ENCODE peak calls at places on chromosome 17, in four cellular contexts. U, I, K and S are unnamed samples.

GRCh38 chr17:81616877-81617276 is 20.0 kb downstream of the NPLOC4 start:
- DNase-seq in K (no peak), I (no peak), U (no peak), S (no peak)

GRCh38 chr17:31724619-31725018 is 134.4 kb downstream of the COPRS start:
- DNase-seq in K (no peak), U (no peak), I (no peak), S (no peak)

GRCh38 chr17:17750881-17751280 is 69.6 kb downstream of the RAI1 start:
- DNase-seq in I (no peak), K (no peak), U (no peak), S (peak; percentile 47)

GRCh38 chr17:49756805-49757496 is 7.0 kb downstream of the FAM117A start:
- DNase-seq in K (no peak), U (no peak), I (no peak), S (no peak)

GRCh38 chr17:43690624-43691316 is 29.0 kb upstream of the MEOX1 start:
- DNase-seq in U (no peak), K (no peak), I (no peak), S (no peak)

GRCh38 chr17:15456972-15457722 is 10.3 kb downstream of the CDRT4 start:
- DNase-seq in I (peak; percentile 23), K (no peak), U (no peak), S (no peak)

GRCh38 chr17:50049636-50050035 is 6.3 kb upstream of the ITGA3 start:
- DNase-seq in K (no peak), I (no peak), U (no peak), S (no peak)

GRCh38 chr17:42563543-42563942 is 1.6 kb downstream of the COASY start:
- DNase-seq in U (no peak), K (no peak), I (no peak), S (no peak)

GRCh38 chr17:5809580-5810188 is 225.4 kb upstream of the NLRP1 start:
- DNase-seq in K (no peak), I (no peak), U (no peak), S (no peak)

GRCh38 chr17:78120971-78121800 is 7.4 kb downstream of the TMC6 start:
- DNase-seq in K (no peak), I (no peak), U (no peak), S (no peak)

GRCh38 chr17:42748202-42748905 is 3.5 kb upstream of the EZH1 start:
- DNase-seq in K (no peak), I (no peak), U (no peak), S (no peak)

GRCh38 chr17:45098869-45099616 is 33.3 kb downstream of the PLCD3 start:
- DNase-seq in I (peak; percentile 93), U (peak; percentile 90), K (peak; percentile 63), S (no peak)

GRCh38 chr17:27533874-27534815 is 77.9 kb downstream of the KSR1 start:
- DNase-seq in U (no peak), K (no peak), I (no peak), S (no peak)

GRCh38 chr17:19022747-19023146 is 18.2 kb upstream of the FAM83G start:
- DNase-seq in U (no peak), I (no peak), K (no peak), S (no peak)

GRCh38 chr17:19021622-19022083 is 17.1 kb upstream of the FAM83G start:
- DNase-seq in U (peak; percentile 57), K (no peak), I (no peak), S (no peak)

GRCh38 chr17:19022128-19022527 is 17.6 kb upstream of the FAM83G start:
- DNase-seq in U (no peak), K (no peak), I (no peak), S (no peak)

GRCh38 chr17:19023209-19023999 is 18.8 kb upstream of the FAM83G start:
- DNase-seq in K (no peak), U (peak; percentile 33), I (no peak), S (no peak)

DNA sequence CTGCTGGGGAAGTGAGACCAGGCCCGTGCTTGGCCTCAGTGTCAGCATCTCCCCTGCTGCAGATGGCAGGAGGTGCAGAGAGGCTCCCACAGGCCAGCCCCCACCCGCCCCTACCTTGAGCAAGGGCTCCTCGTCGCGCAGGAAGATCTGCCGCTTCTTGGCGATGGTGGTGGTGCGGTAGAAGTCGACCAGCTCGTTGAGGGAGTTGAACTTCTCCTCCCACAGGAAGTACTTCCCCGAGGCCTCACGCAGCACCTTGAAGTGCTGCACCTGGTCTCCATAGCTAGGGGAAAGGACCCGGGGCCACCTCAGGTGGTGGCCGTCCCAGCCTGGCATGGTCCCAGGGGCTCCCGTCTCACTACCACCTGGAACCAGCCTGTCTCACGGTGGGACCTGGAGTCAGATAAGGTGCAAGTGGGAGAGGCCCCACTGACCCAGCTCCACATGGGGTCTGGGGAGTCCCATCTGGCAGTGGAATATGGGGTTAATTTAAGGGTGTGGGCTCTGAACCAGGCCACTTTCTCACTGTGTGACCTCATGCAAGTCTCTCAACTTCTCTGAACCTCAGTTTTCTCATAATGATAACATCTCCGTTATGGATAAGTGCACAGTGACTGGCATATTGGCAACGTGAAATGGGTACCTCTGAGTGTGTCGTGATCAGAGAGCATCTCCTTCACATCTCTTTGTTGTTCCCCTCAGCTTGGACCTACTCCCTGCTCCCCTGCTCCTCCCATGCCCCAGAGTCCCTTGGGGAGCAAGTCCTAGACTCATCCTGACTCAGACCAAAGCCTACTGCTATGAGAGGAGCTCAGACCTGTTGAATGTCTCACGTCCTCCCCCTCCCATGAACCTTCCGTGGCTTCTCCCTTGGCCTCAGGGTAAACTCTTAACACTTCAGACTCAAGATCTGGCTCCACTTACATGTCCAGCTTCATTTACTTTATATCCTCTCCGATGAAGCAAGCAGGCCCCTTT is 19.8 kb upstream of the FAM83G start:
- DNase-seq in I (no peak), U (no peak), K (no peak), S (no peak)
- TF ChIP-seq MAX in I (no peak), U (no peak), K (no peak), S (no peak)

DNA sequence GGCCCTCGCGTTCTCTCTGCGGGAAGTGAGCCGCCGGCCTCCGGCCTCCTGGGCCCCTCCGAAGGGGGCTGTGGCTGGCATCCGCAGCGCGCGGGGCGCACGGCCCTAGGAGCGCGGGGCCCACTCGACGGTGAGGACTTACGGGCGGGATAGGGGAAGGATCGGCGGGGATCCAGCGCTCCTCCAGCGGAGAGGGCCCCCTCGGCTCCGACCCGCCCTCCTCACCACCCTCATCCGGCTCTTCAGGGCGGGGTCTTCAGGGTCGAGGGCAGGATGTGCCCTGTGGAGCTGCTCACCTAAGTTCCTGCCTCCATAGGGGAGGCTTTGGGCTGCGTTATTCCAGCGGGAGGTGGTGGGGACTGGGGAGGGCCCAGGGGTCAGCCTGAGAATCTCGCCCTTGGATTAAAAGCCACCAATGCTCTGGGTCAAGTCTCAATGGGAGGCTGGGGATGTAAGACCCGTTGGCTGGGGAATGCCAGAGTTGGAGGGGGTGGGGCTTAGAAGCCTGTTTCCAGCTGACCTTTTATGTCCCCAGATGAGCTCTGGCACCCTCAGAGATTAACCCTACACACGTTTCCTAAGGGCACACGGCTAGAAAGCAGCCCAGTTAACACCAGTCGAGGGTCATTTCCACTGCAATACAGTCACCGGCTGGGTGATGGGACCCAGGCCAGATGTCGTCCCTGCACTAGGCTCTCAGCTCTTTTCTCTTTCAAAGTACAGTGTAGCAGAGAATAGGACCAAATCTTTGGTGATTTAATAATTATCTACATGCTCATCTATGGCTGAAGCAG is 13.4 kb downstream of the TBX2 start:
- DNase-seq in K (no peak), U (no peak), I (peak; percentile 80), S (no peak)
- TF ChIP-seq NRF1 in K (no peak), U (no peak), I (no peak), S (no peak)

GRCh38 chr17:263773-264172 is 82.3 kb upstream of the DOC2B start:
- DNase-seq in K (no peak), U (no peak), I (no peak), S (no peak)

GRCh38 chr17:266701-267656 is 85.5 kb upstream of the DOC2B start:
- DNase-seq in U (no peak), K (no peak), I (peak; percentile 57), S (no peak)

GRCh38 chr17:265726-266125 is 84.3 kb upstream of the DOC2B start:
- DNase-seq in K (no peak), I (no peak), U (no peak), S (no peak)

GRCh38 chr17:263271-263670 is 81.8 kb upstream of the DOC2B start:
- DNase-seq in I (no peak), K (no peak), U (no peak), S (no peak)

GRCh38 chr17:266219-266618 is 84.8 kb upstream of the DOC2B start:
- DNase-seq in I (no peak), K (no peak), U (no peak), S (no peak)
- TF ChIP-seq SIN3A in I (no peak), K (no peak), U (no peak), S (no peak)

GRCh38 chr17:71441098-71441497 is 679.7 kb upstream of the SOX9 start:
- DNase-seq in K (no peak), I (no peak), U (no peak), S (no peak)
- TF ChIP-seq MAX in K (no peak), I (no peak), U (no peak), S (no peak)